ENCODE peak calls at places on chromosomes 13 and 19, in eight cellular contexts. One of them, this sample, is unnamed.

GRCh38 chr19:38434549-38435051 is 1.1 kb downstream of the RYR1 start:
- DNase-seq in type B pancreatic cell: no peak
- DNase-seq in neural crest cell: peak
- DNase-seq in foreskin fibroblast: no peak
- DNase-seq in BE2C: no peak
- DNase-seq in hepatocyte: peak
- DNase-seq in stomach: no peak
- DNase-seq in ovary: no peak
- DNase-seq in this sample: no peak

GRCh38 chr13:21074601-21075302 is 13.4 kb upstream of the LATS2 start:
- DNase-seq in type B pancreatic cell: no peak
- DNase-seq in neural crest cell: no peak
- DNase-seq in foreskin fibroblast: peak
- DNase-seq in BE2C: no peak
- DNase-seq in hepatocyte: no peak
- DNase-seq in stomach: no peak
- DNase-seq in ovary: peak
- DNase-seq in this sample: no peak

GRCh38 chr13:52862358-52863206 is 14.1 kb upstream of the PCDH8 start:
- DNase-seq in type B pancreatic cell: no peak
- DNase-seq in neural crest cell: peak
- DNase-seq in foreskin fibroblast: no peak
- DNase-seq in BE2C: peak
- DNase-seq in hepatocyte: no peak
- DNase-seq in stomach: peak
- DNase-seq in ovary: no peak
- DNase-seq in this sample: no peak

GRCh38 chr13:100636441-100636840 is 38.2 kb downstream of the TMTC4 start:
- DNase-seq in type B pancreatic cell: no peak
- DNase-seq in neural crest cell: no peak
- DNase-seq in foreskin fibroblast: no peak
- DNase-seq in BE2C: no peak
- DNase-seq in hepatocyte: no peak
- DNase-seq in stomach: no peak
- DNase-seq in ovary: no peak
- DNase-seq in this sample: no peak

GRCh38 chr13:30334663-30335386 is 27.5 kb upstream of the KATNAL1 start:
- DNase-seq in type B pancreatic cell: no peak
- DNase-seq in neural crest cell: peak
- DNase-seq in foreskin fibroblast: peak
- DNase-seq in BE2C: peak
- DNase-seq in hepatocyte: no peak
- DNase-seq in stomach: no peak
- DNase-seq in ovary: no peak
- DNase-seq in this sample: no peak

GRCh38 chr19:7701654-7702457 is at the start of gene FCER2:
- DNase-seq in type B pancreatic cell: no peak
- DNase-seq in neural crest cell: no peak
- DNase-seq in foreskin fibroblast: no peak
- DNase-seq in BE2C: no peak
- DNase-seq in hepatocyte: no peak
- DNase-seq in stomach: no peak
- DNase-seq in ovary: no peak
- DNase-seq in this sample: no peak

GRCh38 chr13:29465741-29466293 is 129.7 kb downstream of the SLC7A1 start:
- DNase-seq in type B pancreatic cell: no peak
- DNase-seq in neural crest cell: no peak
- DNase-seq in foreskin fibroblast: peak
- DNase-seq in BE2C: peak
- DNase-seq in hepatocyte: peak
- DNase-seq in stomach: peak
- DNase-seq in ovary: peak
- DNase-seq in this sample: peak

GRCh38 chr19:22603518-22604440 is 30.3 kb upstream of the ZNF492 start:
- DNase-seq in type B pancreatic cell: no peak
- DNase-seq in neural crest cell: no peak
- DNase-seq in foreskin fibroblast: no peak
- DNase-seq in BE2C: no peak
- DNase-seq in hepatocyte: no peak
- DNase-seq in stomach: no peak
- DNase-seq in ovary: no peak
- DNase-seq in this sample: no peak

GRCh38 chr19:44648536-44649370 is 5.0 kb downstream of the PVR start:
- DNase-seq in type B pancreatic cell: no peak
- DNase-seq in neural crest cell: no peak
- DNase-seq in foreskin fibroblast: peak
- DNase-seq in BE2C: no peak
- DNase-seq in hepatocyte: no peak
- DNase-seq in stomach: no peak
- DNase-seq in ovary: peak
- DNase-seq in this sample: peak

GRCh38 chr13:113245858-113246791 is 36.7 kb downstream of the CUL4A start:
- DNase-seq in type B pancreatic cell: no peak
- DNase-seq in neural crest cell: no peak
- DNase-seq in foreskin fibroblast: peak
- DNase-seq in BE2C: no peak
- DNase-seq in hepatocyte: peak
- DNase-seq in stomach: no peak
- DNase-seq in ovary: no peak
- DNase-seq in this sample: no peak
- TF ChIP-seq CTCF in type B pancreatic cell: peak
- TF ChIP-seq CTCF in neural crest cell: peak
- TF ChIP-seq CTCF in foreskin fibroblast: peak
- TF ChIP-seq CTCF in BE2C: peak
- TF ChIP-seq CTCF in hepatocyte: peak
- TF ChIP-seq CTCF in stomach: no peak
- TF ChIP-seq CTCF in ovary: no peak
- TF ChIP-seq CTCF in this sample: peak

DNA sequence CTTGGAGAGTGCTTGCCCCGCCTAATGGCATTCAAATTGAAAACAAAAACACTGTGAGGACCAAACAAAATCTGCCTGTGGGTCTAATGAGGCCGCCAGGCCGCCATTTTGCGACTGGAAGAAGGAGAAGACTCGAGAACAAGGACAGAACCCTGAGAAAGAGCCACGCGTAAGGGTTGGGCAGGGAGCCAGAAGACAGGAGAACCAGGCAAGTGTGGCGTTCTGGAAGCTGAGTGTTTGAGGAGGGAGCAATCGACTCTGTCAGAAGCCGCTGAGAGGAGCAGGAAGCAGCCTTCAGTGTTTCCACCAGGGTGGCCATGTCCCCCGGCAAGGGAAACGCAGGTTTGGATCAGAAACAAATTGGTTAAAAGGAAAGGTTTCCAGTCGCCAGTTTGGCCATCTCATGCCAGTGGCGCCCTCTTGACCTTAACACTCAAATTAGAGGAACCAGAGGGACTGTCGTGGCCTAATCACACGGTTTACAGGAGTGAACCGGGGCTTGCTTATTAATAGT is 10.2 kb upstream of the PTOV1 start:
- DNase-seq in type B pancreatic cell: no peak
- DNase-seq in neural crest cell: no peak
- DNase-seq in foreskin fibroblast: no peak
- DNase-seq in BE2C: no peak
- DNase-seq in hepatocyte: no peak
- DNase-seq in stomach: no peak
- DNase-seq in ovary: no peak
- DNase-seq in this sample: no peak
- TF ChIP-seq CTCF in type B pancreatic cell: no peak
- TF ChIP-seq CTCF in neural crest cell: no peak
- TF ChIP-seq CTCF in foreskin fibroblast: no peak
- TF ChIP-seq CTCF in BE2C: no peak
- TF ChIP-seq CTCF in hepatocyte: no peak
- TF ChIP-seq CTCF in stomach: no peak
- TF ChIP-seq CTCF in ovary: no peak
- TF ChIP-seq CTCF in this sample: no peak

DNA sequence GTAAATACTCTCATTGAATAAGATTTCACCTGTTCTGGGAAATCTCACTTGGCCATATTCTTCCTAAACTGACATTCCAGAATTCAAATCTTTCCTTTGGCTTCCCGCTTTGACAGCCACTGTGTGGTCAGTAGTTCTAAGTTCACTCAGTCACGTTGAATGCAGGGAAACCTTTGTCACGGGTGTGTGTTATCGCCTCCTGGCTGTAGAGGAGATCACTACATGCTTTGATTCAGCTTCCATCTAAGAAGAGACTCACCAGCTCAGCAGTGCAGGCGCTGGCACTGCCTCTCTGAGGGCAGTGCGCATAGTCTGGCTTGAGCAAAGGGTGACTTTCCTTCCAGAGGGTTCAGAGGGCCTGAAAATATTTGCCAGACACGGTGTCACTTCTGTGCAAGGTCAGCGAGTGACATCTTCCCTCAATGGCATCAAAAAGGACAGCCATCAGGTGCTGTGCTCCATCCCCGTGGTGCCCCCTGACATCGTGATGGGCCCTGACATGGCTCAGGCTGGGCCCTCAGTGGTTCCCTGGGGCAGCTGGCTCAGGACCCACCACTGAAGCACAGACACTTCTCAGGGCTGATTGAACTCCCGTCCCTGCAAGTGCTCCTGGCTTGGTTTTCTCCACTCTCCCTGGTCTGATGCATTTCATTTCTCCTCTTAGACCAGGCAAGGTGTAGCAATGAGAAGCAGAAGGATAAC is 635.4 kb upstream of the ARGLU1 start:
- DNase-seq in type B pancreatic cell: no peak
- DNase-seq in neural crest cell: peak
- DNase-seq in foreskin fibroblast: no peak
- DNase-seq in BE2C: peak
- DNase-seq in hepatocyte: peak
- DNase-seq in stomach: no peak
- DNase-seq in ovary: no peak
- DNase-seq in this sample: peak
- TF ChIP-seq CTCF in type B pancreatic cell: peak
- TF ChIP-seq CTCF in neural crest cell: peak
- TF ChIP-seq CTCF in foreskin fibroblast: peak
- TF ChIP-seq CTCF in BE2C: peak
- TF ChIP-seq CTCF in hepatocyte: peak
- TF ChIP-seq CTCF in stomach: peak
- TF ChIP-seq CTCF in ovary: no peak
- TF ChIP-seq CTCF in this sample: peak

DNA sequence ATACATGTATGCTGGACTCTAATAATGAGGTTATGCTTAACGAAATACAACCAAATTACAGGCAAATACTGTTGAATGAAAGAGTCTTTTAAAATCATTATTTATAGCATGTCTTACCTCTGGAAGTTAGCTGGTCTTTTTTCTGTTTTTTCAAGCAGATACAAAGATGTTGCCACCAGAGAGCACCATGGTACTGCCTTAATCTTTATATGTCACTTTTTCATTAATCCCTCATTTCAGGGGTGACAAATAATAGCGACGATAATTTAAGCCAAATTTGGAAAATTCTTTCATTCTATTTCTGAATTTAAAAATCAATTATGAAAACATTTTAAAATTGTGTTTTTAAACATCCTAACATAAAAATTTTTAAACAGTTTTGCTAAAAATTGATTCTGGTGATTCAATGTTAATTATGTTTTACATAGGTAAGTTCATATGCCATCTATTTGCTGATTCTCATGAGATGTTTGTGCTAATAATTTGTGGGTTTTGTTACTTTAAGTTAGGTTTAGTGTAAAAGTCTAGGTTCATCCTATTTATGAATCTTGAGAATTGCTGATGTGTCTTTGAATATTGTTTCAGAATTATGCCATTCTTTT is 379.3 kb upstream of the SGCG start:
- DNase-seq in type B pancreatic cell: no peak
- DNase-seq in neural crest cell: no peak
- DNase-seq in foreskin fibroblast: peak
- DNase-seq in BE2C: no peak
- DNase-seq in hepatocyte: peak
- DNase-seq in stomach: no peak
- DNase-seq in ovary: no peak
- DNase-seq in this sample: no peak
- TF ChIP-seq CTCF in type B pancreatic cell: peak
- TF ChIP-seq CTCF in neural crest cell: peak
- TF ChIP-seq CTCF in foreskin fibroblast: no peak
- TF ChIP-seq CTCF in BE2C: peak
- TF ChIP-seq CTCF in hepatocyte: peak
- TF ChIP-seq CTCF in stomach: no peak
- TF ChIP-seq CTCF in ovary: peak
- TF ChIP-seq CTCF in this sample: peak